ENCODE peak calls at places on chromosomes 3 and 15, in nine cellular contexts. H is T-helper 1 cell; D is HFF-Myc; R is CD4-positive, alpha-beta memory T cell; C is CD4-positive, alpha-beta T cell; T is activated T-helper 1 cell treated with Interleukin-2 at 50 U/mL for 16 hours; X is NCI-H460; P is Kasumi-1; Z is GM03348. N is an unnamed sample.

GRCh38 chr15:100553468-100553867 is 24.7 kb upstream of the CERS3 start:
- DNase-seq in D (no peak), C (no peak), H (no peak), R (no peak), T (no peak), Z (no peak), P (no peak), X (no peak), N (no peak)

GRCh38 chr15:40859206-40859851 is 14.7 kb downstream of the RHOV start:
- DNase-seq in C (peak; percentile 80), Z (peak; percentile 83), X (peak; percentile 65), T (peak; percentile 68), H (peak; percentile 71), P (peak; percentile 57), D (peak; percentile 45), R (peak; percentile 74), N (peak; percentile 88)

GRCh38 chr15:60318236-60318867 is 79.4 kb downstream of the ANXA2 start:
- DNase-seq in R (no peak), C (no peak), Z (no peak), P (no peak), X (no peak), T (no peak), D (no peak), H (no peak), N (no peak)

GRCh38 chr15:78757636-78757905 is 53.7 kb downstream of the ADAMTS7 start:
- DNase-seq in D (no peak), R (no peak), C (no peak), T (no peak), Z (no peak), H (peak; percentile 3), X (no peak), P (no peak), N (no peak)

GRCh38 chr3:100603449-100603848 is 6.0 kb upstream of the ADGRG7 start:
- DNase-seq in R (no peak), C (no peak), P (peak; percentile 65), X (peak; percentile 22), H (no peak), Z (peak; percentile 47), D (no peak), T (no peak), N (no peak)

GRCh38 chr3:139135657-139136056 is 91.0 kb upstream of the PRR23C start:
- DNase-seq in P (no peak), Z (no peak), H (no peak), T (no peak), R (no peak), C (no peak), X (no peak), D (no peak), N (no peak)

GRCh38 chr3:25664066-25664809 is 469 bp downstream of the TOP2B start:
- DNase-seq in X (no peak), R (peak; percentile 68), H (peak; percentile 66), D (no peak), C (peak; percentile 42), P (no peak), T (peak; percentile 51), Z (peak; percentile 74), N (peak; percentile 93)

GRCh38 chr15:55799287-55800212 is 56.6 kb upstream of the PRTG start:
- DNase-seq in T (no peak), D (no peak), Z (peak; percentile 53), X (peak; percentile 43), P (peak; percentile 24), C (no peak), H (no peak), R (no peak), N (peak; percentile 70)

GRCh38 chr15:73602444-73602843 is 30.7 kb downstream of the NPTN start:
- DNase-seq in H (no peak), C (no peak), X (no peak), P (peak; percentile 51), Z (no peak), D (no peak), R (no peak), T (no peak), N (no peak)

N was measured in upper lobe of right lung.